ENCODE peak calls at places on chromosomes 7 and 10, in four cellular contexts. Q is thoracic aorta, K is BJ, F is fibroblast of lung. L is an unnamed sample.

GRCh38 chr7:43700059-43700501 is 29.2 kb downstream of the COA1 start:
- DNase-seq in Q (no peak), F (peak), K (no peak), L (no peak)

GRCh38 chr10:127218658-127219057 is 22.3 kb upstream of the INSYN2A start:
- DNase-seq in K (no peak), Q (no peak), F (no peak), L (no peak)

GRCh38 chr10:25113231-25114035 is 61.4 kb upstream of the GPR158 start:
- DNase-seq in K (no peak), Q (peak), F (peak), L (no peak)

GRCh38 chr7:22942191-22942590 is 71.7 kb downstream of the HYCC1 start:
- DNase-seq in F (no peak), Q (no peak), K (no peak), L (no peak)

GRCh38 chr10:48879476-48879875 is 60.2 kb downstream of the LRRC18 start:
- DNase-seq in K (no peak), Q (no peak), F (no peak), L (no peak)

GRCh38 chr10:27636816-27637215 is 108.8 kb downstream of the MKX start:
- DNase-seq in Q (no peak), K (no peak), F (no peak), L (no peak)

GRCh38 chr10:104582604-104582951 is 58.5 kb upstream of the SORCS3 start:
- DNase-seq in K (no peak), F (peak), Q (no peak), L (no peak)

GRCh38 chr7:131015131-131015954 is 281.3 kb upstream of the KLF14 start:
- DNase-seq in Q (no peak), F (peak), K (no peak), L (no peak)

GRCh38 chr10:11448545-11449244 is 162.8 kb downstream of the USP6NL start:
- DNase-seq in F (no peak), K (no peak), Q (no peak), L (no peak)

GRCh38 chr10:86234553-86235270 is 131.9 kb downstream of the GRID1 start:
- DNase-seq in Q (no peak), F (peak), K (no peak), L (no peak)

GRCh38 chr7:469591-469961 is 50.1 kb downstream of the PDGFA start:
- DNase-seq in K (no peak), F (no peak), Q (no peak), L (peak)

GRCh38 chr7:36439624-36440023 is 50.0 kb downstream of the ANLN start:
- DNase-seq in K (no peak), Q (no peak), F (peak), L (no peak)

GRCh38 chr7:36438211-36438610 is 48.5 kb downstream of the ANLN start:
- DNase-seq in F (no peak), K (no peak), Q (no peak), L (no peak)

GRCh38 chr7:36441344-36442022 is 51.8 kb downstream of the ANLN start:
- DNase-seq in Q (no peak), F (no peak), K (no peak), L (no peak)

DNA sequence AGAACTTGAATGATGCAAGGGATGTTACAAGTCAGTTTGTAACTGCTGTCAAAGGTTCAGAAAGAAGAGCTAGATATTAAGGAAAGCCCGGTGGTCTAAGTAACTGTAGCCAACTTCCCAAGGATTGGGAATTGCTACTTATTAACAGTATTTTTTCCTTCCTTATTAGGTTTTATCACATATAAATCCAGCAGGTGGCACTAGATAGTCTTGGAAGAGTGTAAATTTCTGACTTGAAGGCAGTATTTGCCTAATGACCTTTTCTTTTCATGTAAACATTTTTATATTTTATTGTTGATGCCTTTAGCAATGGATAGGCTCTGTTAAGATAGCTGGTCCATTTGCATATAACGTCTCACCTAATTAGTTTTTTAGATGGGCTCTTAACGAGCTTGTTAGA is 51.2 kb downstream of the ANLN start:
- DNase-seq in Q (no peak), K (no peak), F (peak), L (no peak)
- TF ChIP-seq CTCF in Q (peak), K (peak), F (peak), L (peak)

DNA sequence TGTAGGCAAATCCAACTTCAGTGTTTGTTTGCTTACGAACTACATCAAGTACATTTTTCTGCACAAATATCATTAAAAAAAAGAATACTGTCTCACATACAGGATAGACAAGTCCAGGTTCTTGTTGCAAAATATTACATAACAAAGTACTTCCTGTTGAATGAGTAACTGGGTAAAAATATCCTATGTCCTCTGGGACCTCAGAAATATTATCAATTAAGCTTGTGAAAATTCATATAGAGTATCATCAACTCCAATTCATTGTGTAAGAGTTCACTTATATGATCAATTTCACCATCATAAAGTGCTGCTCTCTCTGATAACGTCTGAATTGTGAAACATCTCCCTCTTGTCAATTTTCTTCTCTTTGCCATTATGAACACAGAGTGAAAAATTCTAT is 22.6 kb downstream of the HERC4 start:
- DNase-seq in F (peak), K (no peak), Q (no peak), L (no peak)
- TF ChIP-seq CTCF in F (no peak), K (no peak), Q (no peak), L (no peak)

GRCh38 chr10:101010329-101010728 is 10.7 kb downstream of the LZTS2 start:
- DNase-seq in F (no peak), Q (no peak), K (no peak), L (no peak)

GRCh38 chr10:101013365-101013825 is 13.8 kb downstream of the LZTS2 start:
- DNase-seq in F (no peak), K (no peak), Q (no peak), L (no peak)

GRCh38 chr10:101012525-101013364 is 13.1 kb downstream of the LZTS2 start:
- DNase-seq in F (peak), Q (peak), K (peak), L (peak)

GRCh38 chr10:101014230-101014884 is 14.7 kb downstream of the LZTS2 start:
- DNase-seq in F (peak), Q (peak), K (no peak), L (no peak)

GRCh38 chr10:101011517-101012423 is 12.2 kb downstream of the LZTS2 start:
- DNase-seq in Q (no peak), K (no peak), F (no peak), L (no peak)
- TF ChIP-seq CTCF in Q (no peak), K (peak), F (peak), L (no peak)

DNA sequence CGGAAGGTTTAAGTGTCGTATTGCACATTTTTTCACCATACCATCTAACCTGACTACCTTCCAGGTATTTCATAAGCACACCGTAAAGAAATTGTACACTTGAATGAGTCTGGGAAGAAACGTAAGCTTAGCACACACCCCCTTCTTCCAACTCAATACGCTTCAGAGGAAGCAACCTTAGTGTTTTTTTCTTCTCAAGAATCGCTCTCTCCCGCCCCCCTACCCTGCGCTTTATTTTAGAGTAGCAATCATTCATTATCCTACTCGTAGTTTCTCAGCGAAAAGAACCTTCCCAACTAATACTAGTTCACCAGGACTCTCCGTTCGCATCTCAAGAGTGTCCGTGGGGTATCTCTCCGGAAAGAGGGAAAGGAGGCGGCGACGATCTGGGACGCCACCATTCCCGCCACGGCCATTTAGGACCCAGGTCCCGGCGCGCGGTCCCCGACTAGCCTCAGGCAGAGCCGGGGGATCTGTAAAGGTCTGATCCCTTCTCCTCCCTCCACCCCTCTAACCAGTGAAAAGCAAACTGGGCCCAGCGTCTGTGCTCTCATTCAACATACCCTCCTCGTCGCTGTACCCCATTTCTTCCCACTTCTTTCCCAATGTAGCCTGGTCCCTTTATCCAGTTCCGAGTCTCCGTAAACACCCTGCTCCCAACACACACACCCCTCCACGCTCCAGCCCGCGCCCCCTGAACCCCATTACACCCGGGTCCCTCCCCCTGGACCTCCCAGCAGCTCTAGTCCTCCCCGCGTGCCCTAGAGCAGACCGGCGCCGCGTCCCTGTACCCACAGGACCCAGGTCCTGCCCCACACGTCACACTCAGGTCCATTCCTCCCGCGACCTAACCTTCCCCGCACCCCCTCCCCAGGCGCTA is 16.0 kb downstream of the MYOZ1 start:
- DNase-seq in F (peak), K (no peak), Q (no peak), L (no peak)
- TF ChIP-seq CTCF in F (no peak), K (no peak), Q (no peak), L (no peak)

DNA sequence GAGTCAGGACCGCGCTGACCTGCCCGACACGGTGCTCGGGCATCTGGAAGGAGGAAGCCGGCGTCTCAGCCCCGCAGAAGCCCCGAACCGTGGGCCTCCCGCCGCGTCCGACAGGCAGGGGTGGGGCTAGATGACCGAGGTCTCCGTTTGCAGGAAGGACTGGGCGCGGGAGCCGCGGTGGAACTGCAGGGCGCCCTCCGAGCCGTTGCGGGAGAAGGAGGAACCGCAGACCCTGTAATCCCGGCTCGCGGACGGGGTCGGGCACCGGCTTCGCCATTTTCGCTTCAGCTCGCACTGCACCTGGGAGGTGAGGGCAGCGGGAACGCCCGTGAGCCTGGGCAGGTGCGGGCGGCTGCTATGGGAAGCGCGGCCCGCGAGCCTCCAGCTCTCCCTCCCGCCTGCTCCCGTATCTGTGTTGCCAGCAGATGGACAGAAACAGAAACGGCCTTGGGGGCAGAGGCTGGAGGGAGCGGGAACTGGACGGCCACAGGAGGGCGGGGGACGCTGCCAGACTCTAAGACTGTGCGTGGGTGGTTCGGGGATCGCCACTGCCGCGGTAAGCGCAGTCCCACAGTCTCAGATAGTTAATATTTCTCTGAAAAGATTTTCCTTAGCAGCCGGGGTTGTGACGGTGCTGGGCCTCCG is 114.1 kb downstream of the VIPR2 start:
- DNase-seq in F (no peak), K (no peak), Q (no peak), L (peak)
- TF ChIP-seq CTCF in F (no peak), K (no peak), Q (peak), L (peak)

DNA sequence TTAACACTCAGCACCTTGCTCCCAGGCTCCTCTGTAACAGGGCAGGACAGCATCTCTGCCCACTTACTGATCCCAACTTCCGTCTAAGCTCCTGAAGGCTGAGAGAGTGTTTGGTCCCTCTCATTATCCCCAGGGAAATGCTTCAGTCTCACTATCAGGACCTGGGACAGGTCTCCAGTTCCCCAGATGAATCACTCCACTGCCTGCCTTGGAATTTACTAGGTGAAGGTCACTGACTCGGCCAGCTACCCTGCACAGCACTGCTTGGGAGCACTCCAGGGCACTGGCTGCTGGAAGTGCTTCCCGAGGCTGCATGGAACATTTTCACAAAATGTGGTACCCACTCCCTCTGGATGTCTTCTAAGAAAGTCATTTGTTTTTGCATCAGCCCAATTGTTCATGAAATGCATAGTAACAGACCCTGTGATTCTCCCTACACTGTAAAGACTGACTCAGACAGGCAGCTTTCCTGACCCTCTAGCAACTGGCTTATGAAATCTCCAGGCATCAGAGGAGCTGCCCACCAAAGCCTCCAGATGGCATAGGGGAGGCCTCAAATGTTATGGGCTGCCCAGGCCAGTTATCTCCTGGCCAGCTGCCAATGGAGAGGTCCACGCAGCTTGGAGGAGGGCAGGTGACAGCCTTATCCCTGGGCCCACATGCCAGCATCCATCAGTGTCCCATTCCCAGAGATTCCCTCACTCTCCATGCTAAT is 89.1 kb downstream of the GFRA1 start:
- DNase-seq in Q (no peak), F (peak), K (no peak), L (no peak)
- TF ChIP-seq CTCF in Q (no peak), F (no peak), K (no peak), L (no peak)

GRCh38 chr7:112556633-112557032 is 75.8 kb downstream of the LSMEM1 start:
- DNase-seq in Q (no peak), K (no peak), F (peak), L (no peak)

GRCh38 chr7:112550468-112551060 is 69.8 kb downstream of the LSMEM1 start:
- DNase-seq in F (peak), Q (no peak), K (no peak), L (no peak)

GRCh38 chr7:112554591-112554990 is 73.8 kb downstream of the LSMEM1 start:
- DNase-seq in Q (no peak), F (no peak), K (no peak), L (no peak)
- TF ChIP-seq CTCF in Q (no peak), F (peak), K (no peak), L (no peak)

L was measured in CD14-positive monocyte.